ENCODE peak calls at places on chromosomes 16 and 17, in four cellular contexts. D is MM.1S, J is HCT116, F is thyroid gland. L is an unnamed sample. For H3K27me3, the result is how much of the 10 kb centered on the place peaks cover.

GRCh38 chr16:4293822-4294457 is 21.1 kb upstream of the TFAP4 start:
- DNase-seq in D (no peak), J (no peak), F (peak), L (no peak)

GRCh38 chr17:39935896-39936295 is 8.4 kb downstream of the LRRC3C start:
- DNase-seq in D (no peak), J (no peak), F (no peak), L (no peak)

GRCh38 chr17:5191541-5192417 is at the start of gene ZNF594:
- DNase-seq in D (peak), J (peak), F (peak), L (peak)

GRCh38 chr17:66302761-66303626 is 581 bp downstream of the PRKCA start:
- DNase-seq in D (peak), J (no peak), F (peak), L (peak)

GRCh38 chr17:75130632-75131277 is 787 bp downstream of the NT5C start:
- DNase-seq in D (no peak), J (peak), F (peak), L (peak)

GRCh38 chr17:46264456-46265198 is 30.3 kb upstream of the LRRC37A start:
- DNase-seq in D (no peak), J (no peak), F (no peak), L (peak)

GRCh38 chr16:55572439-55572838 is 6.0 kb downstream of the CAPNS2 start:
- DNase-seq in D (no peak), J (no peak), F (no peak), L (no peak)

GRCh38 chr17:57350266-57350665 is 93.9 kb downstream of the MSI2 start:
- DNase-seq in D (no peak), J (no peak), F (no peak), L (no peak)

GRCh38 chr16:83797013-83797412 is 10.8 kb upstream of the HSBP1 start:
- DNase-seq in D (no peak), J (no peak), F (no peak), L (no peak)

GRCh38 chr16:588639-588888 is 1.3 kb upstream of the RAB40C start:
- DNase-seq in D (peak), J (no peak), F (peak), L (peak)

GRCh38 chr17:68777856-68778694 is 176.9 kb upstream of the FAM20A start:
- DNase-seq in D (no peak), J (no peak), F (peak), L (peak)

GRCh38 chr16:75244844-75245758 is 6.3 kb downstream of the BCAR1 start:
- DNase-seq in D (no peak), J (no peak), F (peak), L (peak)

GRCh38 chr17:18074566-18075272 is 13.0 kb upstream of the DRG2 start:
- DNase-seq in D (no peak), J (no peak), F (no peak), L (no peak)

GRCh38 chr17:43891851-43892671 is 15.3 kb downstream of the MPP2 start:
- DNase-seq in D (no peak), J (no peak), F (no peak), L (peak)

GRCh38 chr17:2004435-2004952 is 20.6 kb downstream of the RTN4RL1 start:
- DNase-seq in D (no peak), J (no peak), F (no peak), L (peak)

DNA sequence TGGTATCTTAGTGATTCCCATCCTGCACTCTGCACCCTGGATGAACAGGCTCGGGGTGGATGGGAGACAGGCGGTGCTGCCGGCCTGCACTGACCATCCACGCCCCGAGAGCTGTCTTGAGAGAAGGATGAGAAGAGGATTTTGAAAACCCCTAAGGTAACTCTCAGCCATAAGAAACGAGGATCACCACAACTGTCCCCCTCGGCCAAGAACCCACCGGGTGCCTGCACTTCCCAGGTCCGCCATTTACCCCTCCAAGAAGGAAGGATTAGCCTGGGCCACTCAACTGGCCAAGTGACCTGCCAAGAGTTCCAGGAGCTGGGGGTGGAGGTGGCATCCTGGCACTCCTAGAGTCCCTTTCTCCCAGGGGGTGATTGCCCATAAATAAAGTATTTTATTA is 302.4 kb upstream of the TNRC6C start:
- DNase-seq in D (no peak), J (no peak), F (no peak), L (no peak)
- H3K27me3 ChIP-seq in D (under half), J (half or more), F (under half), L (under half)

GRCh38 chr16:88465387-88465983 is 12.4 kb downstream of the ZFPM1 start:
- DNase-seq in D (no peak), J (no peak), F (no peak), L (no peak)

GRCh38 chr16:88466949-88467348 is 13.9 kb downstream of the ZFPM1 start:
- DNase-seq in D (no peak), J (no peak), F (no peak), L (no peak)

GRCh38 chr16:88463411-88463810 is 10.3 kb downstream of the ZFPM1 start:
- DNase-seq in D (no peak), J (no peak), F (no peak), L (no peak)

GRCh38 chr16:88466175-88466862 is 13.2 kb downstream of the ZFPM1 start:
- DNase-seq in D (no peak), J (no peak), F (no peak), L (no peak)

GRCh38 chr16:88464447-88465318 is 11.6 kb downstream of the ZFPM1 start:
- DNase-seq in D (no peak), J (no peak), F (no peak), L (no peak)
- H3K27ac ChIP-seq in D (no peak), J (no peak), F (no peak), L (no peak)

GRCh38 chr17:49955157-49955556 is 13.8 kb upstream of the DLX4 start:
- DNase-seq in D (no peak), J (peak), F (no peak), L (no peak)
- H3K27me3 ChIP-seq in D (half or more), J (under half), F (under half), L (under half)

DNA sequence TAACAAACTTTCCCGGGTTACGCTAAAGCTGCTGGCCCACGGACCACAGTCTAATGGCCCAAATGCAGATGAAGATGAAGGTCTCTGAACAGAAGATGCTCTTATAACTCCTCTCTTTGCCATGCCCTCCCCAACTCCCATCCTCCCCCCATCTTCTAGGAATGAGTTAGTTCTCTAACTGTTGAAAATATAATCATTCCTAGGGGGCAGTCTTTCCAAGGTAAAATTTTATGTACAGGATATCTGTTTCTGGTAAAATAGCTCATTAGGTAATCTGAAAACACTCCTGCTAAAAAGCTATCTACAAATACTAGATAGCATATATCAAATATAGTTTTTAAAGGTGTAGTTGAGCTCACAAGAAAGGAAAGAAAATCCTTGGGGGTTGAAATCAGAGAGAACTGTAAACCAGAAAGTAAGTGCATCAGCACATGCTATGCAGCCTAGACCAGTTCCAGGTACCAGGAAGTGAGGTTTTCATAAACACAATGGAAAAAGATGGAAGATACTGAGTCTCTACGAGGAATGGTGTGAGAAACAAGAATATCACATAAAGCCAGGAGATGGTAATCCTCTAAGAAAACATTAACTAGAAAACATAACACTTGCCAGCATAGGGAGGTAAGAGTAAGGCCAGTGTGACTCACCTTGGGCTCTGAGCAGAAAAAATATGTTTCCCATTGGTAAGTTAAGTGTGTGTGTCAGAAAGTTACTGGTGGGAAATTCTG is 38.1 kb downstream of the CMC2 start:
- DNase-seq in D (no peak), J (no peak), F (no peak), L (no peak)
- H3K27ac ChIP-seq in D (no peak), J (no peak), F (no peak), L (no peak)

L was measured in small intestine.